ENCODE peak calls at places on chromosomes 16 and 17, in seven cellular contexts. H is Peyer's patch, B is mucosa of descending colon, Z is heart right ventricle, S is A549, Q is mammary epithelial cell, W is pancreas. T is an unnamed sample.

GRCh38 chr17:59110973-59111372 is 4.3 kb upstream of the TRIM37 start:
- DNase-seq in B (no peak), Z (no peak), Q (no peak), W (no peak), H (no peak), S (no peak), T (no peak)

GRCh38 chr16:49348408-49349176 is 25.0 kb upstream of the C16orf78 start:
- DNase-seq in S (no peak), H (no peak), Z (no peak), Q (no peak), W (no peak), B (no peak), T (no peak)

GRCh38 chr17:50080096-50080480 is 15.1 kb upstream of the PDK2 start:
- DNase-seq in Q (no peak), H (no peak), Z (no peak), W (no peak), B (no peak), S (no peak), T (no peak)

GRCh38 chr17:3802461-3803307 is 1.7 kb upstream of the ITGAE start:
- DNase-seq in W (no peak), Q (peak; percentile 48), S (no peak), Z (no peak), B (no peak), H (no peak), T (no peak)

GRCh38 chr17:2299756-2300155 is 3.8 kb downstream of the SMG6 start:
- DNase-seq in W (no peak), Z (no peak), H (no peak), Q (no peak), S (no peak), B (no peak), T (no peak)

GRCh38 chr17:49016775-49017463 is 19.7 kb downstream of the IGF2BP1 start:
- DNase-seq in Z (no peak), Q (peak; percentile 55), B (peak; percentile 63), H (no peak), S (peak; percentile 95), W (peak; percentile 69), T (no peak)

GRCh38 chr16:88705746-88706287 is 391 bp downstream of the RNF166 start:
- DNase-seq in H (peak; percentile 59), Q (no peak), S (no peak), Z (no peak), W (no peak), B (peak; percentile 55), T (no peak)

GRCh38 chr16:12496181-12496580 is 307.5 kb downstream of the CPPED1 start:
- DNase-seq in B (no peak), Z (no peak), S (no peak), W (no peak), H (no peak), Q (no peak), T (no peak)

GRCh38 chr17:4175921-4176802 is 33.2 kb downstream of the CYB5D2 start:
- DNase-seq in Q (no peak), Z (no peak), H (no peak), S (no peak), W (no peak), B (no peak), T (no peak)

GRCh38 chr16:53457670-53458069 is 23.4 kb downstream of the RBL2 start:
- DNase-seq in S (no peak), B (no peak), H (peak; percentile 86), Q (peak; percentile 29), W (no peak), Z (no peak), T (peak; percentile 58)

GRCh38 chr17:76667356-76667755 is 23.8 kb upstream of the ST6GALNAC1 start:
- DNase-seq in W (no peak), S (no peak), Z (no peak), B (no peak), Q (no peak), H (peak; percentile 24), T (no peak)

GRCh38 chr16:73216932-73217331 is 169.0 kb upstream of the ZFHX3 start:
- DNase-seq in B (no peak), W (no peak), H (no peak), Q (no peak), S (no peak), Z (no peak), T (no peak)

GRCh38 chr16:84560269-84560668 is 55.8 kb upstream of the MEAK7 start:
- DNase-seq in H (no peak), Q (no peak), B (no peak), W (no peak), Z (no peak), S (no peak), T (no peak)

DNA sequence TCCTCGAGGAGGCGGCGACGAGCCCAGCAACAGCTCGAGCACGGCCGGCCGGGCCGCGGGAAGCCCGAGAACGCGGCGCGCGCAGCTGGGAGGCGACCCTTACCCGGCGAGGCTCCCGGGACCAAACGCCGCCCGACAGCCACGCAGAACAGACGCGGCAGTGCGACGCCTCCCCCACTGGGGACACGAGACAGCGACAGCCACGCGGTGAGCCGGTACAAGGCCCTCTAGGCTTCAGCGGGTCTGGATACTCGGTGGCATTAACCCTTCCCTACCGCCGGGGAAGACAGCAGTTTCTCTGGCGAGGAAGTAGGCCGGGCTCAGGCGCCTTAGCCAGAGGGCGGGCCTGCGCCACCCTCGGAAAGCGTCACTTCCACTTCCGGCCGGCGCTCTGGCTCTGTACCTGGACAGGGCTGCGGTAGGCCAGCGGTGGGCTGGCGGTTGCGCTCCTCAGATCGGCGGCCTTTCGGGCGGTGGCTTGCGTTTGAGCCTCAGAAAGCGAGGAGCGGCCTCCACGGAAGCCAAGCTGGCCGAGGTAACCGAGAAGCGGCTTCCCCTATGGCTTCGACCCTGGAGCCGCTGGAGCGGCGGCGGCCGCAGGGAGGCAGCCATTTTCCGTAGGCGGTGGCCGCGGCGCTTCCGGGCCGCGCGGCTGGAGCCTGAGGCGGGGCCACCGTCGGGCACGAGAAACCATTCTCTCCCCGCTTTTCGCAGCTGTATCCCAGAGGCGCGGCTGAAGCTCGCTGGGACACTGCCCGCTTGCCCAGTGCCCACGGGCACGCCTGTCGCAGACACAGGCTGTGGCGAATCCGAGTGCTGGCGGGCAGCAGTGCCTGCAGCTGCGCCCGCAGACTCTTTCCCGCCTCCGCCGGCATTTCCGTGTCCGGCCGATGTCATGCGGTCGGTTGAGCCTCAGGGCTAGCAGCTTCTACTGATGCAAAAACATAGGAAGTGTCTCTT is at the start of the genes TIGD7 and ZNF75A:
- DNase-seq in Q (peak; percentile 87), H (peak; percentile 93), W (peak; percentile 84), Z (peak; percentile 89), B (peak; percentile 88), S (peak; percentile 79), T (peak; percentile 67)
- H3K9me3 ChIP-seq in Q (peaks cover 45% of the 10 kb centered on the region), H (no peaks in the 10 kb centered on the region), W (peaks cover 4% of the 10 kb centered on the region), Z (peaks cover 31% of the 10 kb centered on the region), B (peaks cover 82% of the 10 kb centered on the region), S (peaks cover 92% of the 10 kb centered on the region), T (peaks cover 16% of the 10 kb centered on the region)

GRCh38 chr16:31734265-31734664 is 139.3 kb upstream of the ZNF267 start:
- DNase-seq in S (no peak), H (no peak), Q (no peak), Z (no peak), B (no peak), W (no peak), T (no peak)
- H3K9me3 ChIP-seq in S (peaks cover 56% of the 10 kb centered on the region), H (no peaks in the 10 kb centered on the region), Q (no peaks in the 10 kb centered on the region), Z (peaks cover 40% of the 10 kb centered on the region), B (peaks cover 75% of the 10 kb centered on the region), W (peaks cover 4% of the 10 kb centered on the region), T (peaks cover 15% of the 10 kb centered on the region)

GRCh38 chr17:80657561-80657960 is 112.9 kb downstream of the RPTOR start:
- DNase-seq in S (no peak), W (no peak), Q (no peak), H (no peak), B (no peak), Z (no peak), T (no peak)

GRCh38 chr17:80658821-80659220 is 114.2 kb downstream of the RPTOR start:
- DNase-seq in W (no peak), S (no peak), H (peak; percentile 29), Q (no peak), Z (no peak), B (peak; percentile 15), T (no peak)

GRCh38 chr17:80660527-80661198 is 116.0 kb downstream of the RPTOR start:
- DNase-seq in S (no peak), B (no peak), H (peak; percentile 15), Z (no peak), W (no peak), Q (no peak), T (no peak)

GRCh38 chr17:80662557-80662956 is 117.9 kb downstream of the RPTOR start:
- DNase-seq in H (peak; percentile 8), B (no peak), W (no peak), S (no peak), Q (no peak), Z (no peak), T (no peak)

GRCh38 chr17:80659651-80660050 is 115.0 kb downstream of the RPTOR start:
- DNase-seq in Q (no peak), B (no peak), S (no peak), W (no peak), H (peak; percentile 37), Z (no peak), T (no peak)
- H3K9me3 ChIP-seq in Q (peaks cover 6% of the 10 kb centered on the region), B (peaks cover 4% of the 10 kb centered on the region), S (peaks cover 26% of the 10 kb centered on the region), W (no peaks in the 10 kb centered on the region), H (no peaks in the 10 kb centered on the region), Z (peaks cover 11% of the 10 kb centered on the region), T (no peaks in the 10 kb centered on the region)

DNA sequence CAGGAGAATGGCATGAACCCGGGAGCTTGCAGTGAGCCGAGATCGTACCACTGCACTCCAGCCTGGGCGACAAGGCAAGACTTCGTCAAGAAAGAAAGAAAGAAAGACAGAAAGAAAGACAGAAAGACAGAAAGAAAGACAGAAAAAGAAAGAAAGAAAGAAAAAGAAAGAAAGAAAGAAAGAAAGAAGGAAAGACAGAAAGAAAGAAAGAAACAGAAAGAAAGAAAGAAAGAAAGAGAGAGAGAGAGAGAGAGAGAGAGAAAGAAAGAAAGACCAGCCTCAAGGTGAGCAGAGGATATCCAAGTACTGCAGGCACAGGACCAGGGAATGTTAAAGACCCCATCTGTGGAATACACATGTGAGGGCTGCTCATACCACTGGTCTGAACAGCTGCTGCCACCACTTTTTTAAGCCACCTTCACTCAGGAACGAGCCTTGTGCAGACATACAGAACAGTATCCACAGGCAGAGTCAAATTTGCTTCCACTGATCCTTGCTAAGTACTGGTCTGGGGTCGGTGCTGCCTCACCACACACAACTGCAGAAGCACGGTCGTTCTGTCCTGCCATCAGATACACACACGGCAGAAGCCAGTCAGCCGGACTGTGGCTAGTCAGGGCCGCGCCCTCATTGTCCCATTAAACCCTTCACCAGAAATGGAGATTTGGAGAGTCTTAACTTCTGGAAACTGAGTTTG is 7.7 kb downstream of the RAB5C start:
- DNase-seq in Q (no peak), H (no peak), B (no peak), Z (no peak), S (no peak), W (no peak), T (no peak)
- H3K9me3 ChIP-seq in Q (no peaks in the 10 kb centered on the region), H (no peaks in the 10 kb centered on the region), B (no peaks in the 10 kb centered on the region), Z (no peaks in the 10 kb centered on the region), S (no peaks in the 10 kb centered on the region), W (no peaks in the 10 kb centered on the region), T (no peaks in the 10 kb centered on the region)

DNA sequence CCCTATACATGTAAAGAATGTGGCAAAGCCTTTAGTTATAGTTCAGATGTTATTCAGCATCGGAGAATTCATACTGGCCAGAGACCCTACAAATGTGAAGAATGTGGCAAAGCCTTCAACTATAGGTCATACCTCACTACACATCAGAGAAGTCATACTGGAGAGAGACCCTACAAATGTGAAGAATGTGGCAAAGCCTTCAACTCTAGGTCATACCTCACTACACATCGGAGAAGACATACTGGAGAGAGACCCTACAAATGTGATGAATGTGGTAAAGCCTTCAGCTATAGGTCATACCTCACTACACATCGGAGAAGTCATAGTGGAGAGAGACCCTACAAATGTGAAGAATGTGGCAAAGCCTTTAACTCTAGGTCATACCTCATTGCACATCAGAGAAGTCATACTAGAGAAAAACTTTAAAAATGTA is 42.5 kb downstream of the ZNF267 start:
- DNase-seq in W (no peak), H (no peak), B (no peak), S (no peak), Q (no peak), Z (no peak), T (no peak)
- H3K9me3 ChIP-seq in W (peaks cover 41% of the 10 kb centered on the region), H (no peaks in the 10 kb centered on the region), B (peaks cover 99% of the 10 kb centered on the region), S (peaks cover 91% of the 10 kb centered on the region), Q (peaks cover 88% of the 10 kb centered on the region), Z (peaks cover 96% of the 10 kb centered on the region), T (peaks cover 91% of the 10 kb centered on the region)